ENCODE peak calls at places on chromosome 19, in four cellular contexts. S is GM12865, E is HFF-Myc, G is fibroblast of pulmonary artery. W is an unnamed sample.

GRCh38 chr19:13102666-13103584 is at the start of gene LYL1:
- DNase-seq in S (peak), E (no peak), G (peak), W (no peak)

GRCh38 chr19:38734426-38735256 is 9.6 kb downstream of the CAPN12 start:
- DNase-seq in S (peak), E (no peak), G (no peak), W (no peak)

GRCh38 chr19:5676711-5677110 is 3.6 kb downstream of the MICOS13 start:
- DNase-seq in S (no peak), E (no peak), G (no peak), W (no peak)

GRCh38 chr19:27753622-27754021 is 1459.3 kb downstream of the UQCRFS1 start:
- DNase-seq in S (no peak), E (no peak), G (no peak), W (no peak)

GRCh38 chr19:55940306-55940705 is 7.3 kb upstream of the NLRP8 start:
- DNase-seq in S (no peak), E (no peak), G (no peak), W (no peak)

GRCh38 chr19:45294291-45295029 is 28.2 kb downstream of the CKM start:
- DNase-seq in S (no peak), E (no peak), G (no peak), W (no peak)

GRCh38 chr19:33293255-33294057 is 8.9 kb downstream of the CEBPA start:
- DNase-seq in S (no peak), E (no peak), G (peak), W (peak)

GRCh38 chr19:43675269-43675879 is 5.4 kb upstream of the PLAUR start:
- DNase-seq in S (peak), E (no peak), G (peak), W (peak)

GRCh38 chr19:2492870-2493269 is 16.9 kb downstream of the GADD45B start:
- DNase-seq in S (no peak), E (no peak), G (no peak), W (no peak)

GRCh38 chr19:2494084-2494446 is 18.1 kb downstream of the GADD45B start:
- DNase-seq in S (no peak), E (no peak), G (peak), W (peak)

GRCh38 chr19:2495651-2496316 is 19.9 kb downstream of the GADD45B start:
- DNase-seq in S (no peak), E (no peak), G (no peak), W (no peak)

GRCh38 chr19:2495130-2495641 is 19.3 kb downstream of the GADD45B start:
- DNase-seq in S (no peak), E (no peak), G (peak), W (peak)

GRCh38 chr19:2494447-2495129 is 18.7 kb downstream of the GADD45B start:
- DNase-seq in S (peak), E (no peak), G (peak), W (peak)
- TF ChIP-seq CTCF in S (no peak), E (no peak), G (no peak), W (no peak)

DNA sequence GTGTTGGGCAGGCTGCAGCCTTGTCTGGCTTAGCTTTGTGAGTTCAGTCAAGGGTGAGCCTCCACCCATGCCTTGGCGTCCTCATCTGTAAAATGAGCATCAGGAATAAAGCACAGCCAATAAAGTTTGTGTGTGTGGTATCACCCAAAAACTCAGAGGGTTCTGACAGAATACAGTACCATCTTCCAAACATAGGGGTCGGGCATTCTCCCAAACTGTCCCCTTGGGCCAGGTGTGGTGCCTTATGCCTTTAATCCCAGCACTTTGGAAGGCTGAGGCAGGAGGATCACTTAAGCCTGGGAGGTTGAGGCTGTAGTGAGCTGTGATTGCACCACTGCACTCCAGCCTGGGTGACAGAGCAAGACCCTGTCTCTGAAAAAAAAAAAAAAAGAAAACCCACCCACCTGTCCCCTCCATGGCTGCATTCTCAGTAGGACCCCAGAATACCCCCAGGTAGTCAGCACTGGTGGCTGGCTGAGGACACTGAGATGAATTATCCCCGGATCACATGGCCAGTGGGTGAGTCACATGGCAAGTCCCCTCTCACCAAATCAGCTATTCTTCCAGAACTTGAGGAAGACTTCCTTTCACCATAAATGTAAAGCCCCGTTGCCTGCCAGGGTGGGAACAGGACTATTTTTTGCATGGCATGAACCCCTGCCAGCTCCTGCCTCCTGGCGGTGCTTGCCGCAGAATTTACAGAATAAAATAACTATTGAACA is 18.6 kb downstream of the POP4 start:
- DNase-seq in S (no peak), E (no peak), G (no peak), W (no peak)
- H3K4me3 ChIP-seq in S (peak), E (no peak), G (no peak), W (no peak)

DNA sequence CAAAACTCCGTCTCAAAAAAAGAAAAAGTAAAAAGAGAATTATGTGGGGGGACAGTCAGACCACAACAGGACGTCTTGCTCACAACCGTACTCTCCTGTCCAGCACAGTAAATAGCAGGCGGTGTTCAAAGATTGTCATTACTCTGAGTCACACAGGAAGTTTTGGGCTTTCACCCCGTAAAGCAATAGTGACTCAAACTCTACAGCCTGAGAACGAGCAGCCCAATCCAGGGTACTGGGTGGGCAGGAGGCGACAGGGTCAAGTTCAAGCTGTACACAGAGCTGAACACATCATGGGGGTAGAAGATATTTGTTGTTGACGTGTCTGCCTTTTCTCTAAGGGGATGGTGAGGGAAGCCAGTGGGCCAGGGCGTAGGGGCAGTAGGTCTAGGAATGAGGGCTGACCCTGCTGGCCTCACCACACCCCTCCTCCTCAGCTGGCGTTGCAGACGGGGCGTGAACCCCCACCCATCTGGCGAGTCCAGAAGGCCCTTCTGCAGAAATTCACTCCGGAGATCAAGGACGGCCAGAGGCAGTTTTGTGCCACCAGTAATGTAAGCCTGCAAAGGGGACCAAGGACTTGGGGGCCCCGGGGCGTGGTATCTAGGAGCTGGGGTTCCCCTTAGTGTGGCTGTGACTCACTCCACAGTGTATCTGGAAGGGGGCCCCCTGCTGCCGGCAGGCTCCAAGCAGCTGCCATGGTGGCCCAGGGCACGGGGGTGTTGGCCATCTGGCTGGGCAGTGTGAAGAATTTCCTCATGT is 23.3 kb downstream of the PRR12 start:
- DNase-seq in S (peak), E (peak), G (peak), W (peak)
- TF ChIP-seq CTCF in S (no peak), E (peak), G (peak), W (peak)

GRCh38 chr19:1428738-1429391 is 9.3 kb upstream of the RPS15 start:
- DNase-seq in S (no peak), E (no peak), G (no peak), W (no peak)

GRCh38 chr19:1425102-1425842 is 12.9 kb upstream of the RPS15 start:
- DNase-seq in S (no peak), E (no peak), G (no peak), W (no peak)

GRCh38 chr19:1425902-1426301 is 12.3 kb upstream of the RPS15 start:
- DNase-seq in S (no peak), E (no peak), G (no peak), W (no peak)

GRCh38 chr19:1429750-1430149 is 8.4 kb upstream of the RPS15 start:
- DNase-seq in S (no peak), E (no peak), G (no peak), W (no peak)

GRCh38 chr19:1427221-1427620 is 11.0 kb upstream of the RPS15 start:
- DNase-seq in S (no peak), E (no peak), G (no peak), W (no peak)
- H3K4me3 ChIP-seq in S (no peak), E (no peak), G (no peak), W (no peak)

GRCh38 chr19:52566121-52566520 is 4.0 kb upstream of the ZNF701 start:
- DNase-seq in S (no peak), E (no peak), G (no peak), W (no peak)

GRCh38 chr19:52566588-52566987 is 3.5 kb upstream of the ZNF701 start:
- DNase-seq in S (no peak), E (peak), G (peak), W (peak)

GRCh38 chr19:52567921-52568320 is 2.2 kb upstream of the ZNF701 start:
- DNase-seq in S (no peak), E (no peak), G (no peak), W (no peak)

GRCh38 chr19:52570005-52570861 is at the start of gene ZNF701:
- DNase-seq in S (peak), E (peak), G (peak), W (peak)
- TF ChIP-seq CTCF in S (peak), E (peak), G (no peak), W (no peak)

DNA sequence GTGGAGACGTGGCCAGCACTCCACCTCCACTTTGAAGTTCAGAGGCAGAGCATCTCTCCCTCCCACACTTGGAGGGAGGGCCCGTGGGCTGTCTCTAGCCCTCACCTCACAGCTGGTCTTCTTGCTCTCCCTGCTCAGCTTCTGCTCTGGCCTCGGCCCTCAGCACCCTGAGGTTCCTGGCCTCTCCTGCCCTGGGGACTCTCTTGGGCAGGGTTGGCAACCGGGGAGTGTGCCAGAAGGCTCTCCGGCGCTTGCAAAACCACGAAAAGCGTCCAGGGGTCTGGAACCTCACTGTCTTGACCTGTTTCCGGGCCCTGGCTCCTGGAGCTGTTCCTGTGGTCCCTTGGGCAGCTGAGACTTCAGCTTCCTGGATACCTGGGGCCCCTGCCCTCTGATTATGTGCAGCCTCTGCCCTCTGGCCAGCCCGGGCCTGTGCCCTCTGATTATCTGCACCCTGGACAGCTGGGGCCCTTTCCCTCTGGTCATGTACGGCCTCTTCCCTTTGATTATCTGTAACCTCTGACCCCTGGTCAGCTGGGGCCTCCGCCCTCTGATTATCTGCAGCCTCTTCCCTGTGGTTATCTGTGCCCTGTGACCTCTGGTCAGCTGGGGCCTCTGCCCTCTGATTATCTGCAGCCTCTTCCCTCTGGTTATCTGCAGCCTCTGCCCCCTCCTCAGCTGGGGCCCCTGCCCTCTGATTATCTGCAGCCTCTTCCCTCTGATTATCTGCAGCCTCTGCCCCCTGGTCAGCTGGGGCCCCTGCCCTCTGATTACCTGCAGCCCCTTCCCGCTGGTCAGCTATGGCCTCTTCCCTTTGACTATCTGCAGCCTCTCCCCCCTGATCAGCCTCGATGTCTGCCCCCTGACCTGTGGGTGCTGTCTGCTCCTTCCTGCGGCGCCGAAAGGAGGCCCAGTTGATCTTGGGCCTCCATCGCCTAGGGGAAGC is 2.0 kb downstream of the CCDC8 start:
- DNase-seq in S (no peak), E (no peak), G (no peak), W (no peak)
- H3K4me3 ChIP-seq in S (no peak), E (peak), G (peak), W (peak)

GRCh38 chr19:50478901-50479715 is 2.5 kb upstream of the GARIN5A start:
- DNase-seq in S (peak), E (no peak), G (peak), W (peak)
- TF ChIP-seq CTCF in S (peak), E (peak), G (peak), W (peak)

DNA sequence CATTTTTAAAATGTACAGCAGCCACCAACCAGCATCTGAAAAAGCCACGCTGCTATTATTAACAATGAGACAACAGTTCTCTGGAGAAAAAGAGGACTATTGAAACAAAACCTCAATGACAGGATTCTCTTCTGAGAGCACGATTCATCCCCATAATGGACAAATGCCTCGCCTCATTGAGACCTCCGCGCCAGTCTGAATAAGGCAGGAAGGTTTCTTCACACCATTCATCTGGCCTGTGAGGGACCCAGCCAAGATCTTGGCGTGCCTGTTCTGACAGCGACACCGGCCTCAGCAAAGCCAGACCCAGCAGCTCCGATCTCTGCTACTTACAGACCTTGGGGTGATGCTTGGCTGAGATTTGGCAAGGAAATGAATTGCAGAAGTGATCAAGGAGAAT is 14.8 kb downstream of the SMIM7 start:
- DNase-seq in S (no peak), E (no peak), G (no peak), W (no peak)
- H3K4me3 ChIP-seq in S (no peak), E (no peak), G (no peak), W (no peak)

DNA sequence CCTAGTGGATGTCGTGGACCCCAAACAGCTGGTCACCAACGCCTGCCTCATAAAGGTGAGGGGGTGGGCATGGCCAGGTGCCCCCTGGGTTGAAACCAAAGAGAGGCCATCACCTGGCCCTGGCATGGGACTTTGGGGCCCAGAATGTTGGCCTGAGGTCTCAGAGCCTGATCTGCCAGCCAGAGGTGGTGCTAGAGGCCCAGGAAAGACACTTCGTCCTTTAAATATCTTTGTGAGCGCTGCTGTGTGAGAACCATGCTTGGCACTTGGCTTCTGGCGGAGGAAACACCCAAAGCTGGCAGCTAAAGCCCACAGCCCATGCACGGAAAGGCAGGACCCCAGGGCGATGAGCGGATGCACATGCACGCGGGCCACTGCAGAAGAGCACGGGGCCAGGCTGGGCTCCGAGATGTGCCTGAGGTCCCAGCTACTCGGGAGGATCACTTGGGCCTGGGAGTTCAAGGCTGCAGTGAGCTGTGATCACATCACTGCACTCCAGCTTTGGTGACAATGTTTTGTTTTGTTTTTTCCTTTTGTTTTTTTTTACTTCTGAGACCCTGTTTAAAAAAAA is 4.3 kb upstream of the ADM5 start:
- DNase-seq in S (no peak), E (no peak), G (no peak), W (no peak)
- TF ChIP-seq CTCF in S (peak), E (no peak), G (no peak), W (no peak)

GRCh38 chr19:35792312-35792711 is 16.9 kb downstream of the ARHGAP33 start:
- DNase-seq in S (no peak), E (no peak), G (no peak), W (no peak)
- H3K4me3 ChIP-seq in S (no peak), E (no peak), G (no peak), W (no peak)

W was measured in foreskin fibroblast.